ENCODE peak calls at places on chromosomes 4 and X, in seven cellular contexts. Z is activated T-cell treated with anti-CD3 and anti-CD28 coated beads, Interleukin-2, amount 50 U/mL, for 1 hour; H is activated CD4-positive, alpha-beta T cell treated with anti-CD3 and anti-CD28 coated beads, Interleukin-2, amount 50 U/mL, for 1 hour; G is AG10803; R is T-helper 17 cell; M is cerebellum; I is posterior vena cava. K is an unnamed sample.

GRCh38 chrX:129772796-129773431 is 6.8 kb upstream of the SASH3 start:
- DNase-seq in Z (peak), H (no peak), G (no peak), R (no peak), M (no peak), I (peak), K (peak)

GRCh38 chrX:47854474-47854873 is 17.8 kb downstream of the ZNF81 start:
- DNase-seq in Z (peak), H (peak), G (peak), R (no peak), M (peak), I (no peak), K (no peak)

GRCh38 chr4:4384837-4385236 is 2.1 kb upstream of the NSG1 start:
- DNase-seq in Z (no peak), H (peak), G (no peak), R (no peak), M (no peak), I (peak), K (peak)

GRCh38 chrX:69298466-69299140 is 133.3 kb upstream of the PJA1 start:
- DNase-seq in Z (no peak), H (no peak), G (peak), R (no peak), M (no peak), I (no peak), K (no peak)

GRCh38 chrX:47241201-47242011 is 8.6 kb downstream of the USP11 start:
- DNase-seq in Z (no peak), H (no peak), G (no peak), R (no peak), M (no peak), I (no peak), K (no peak)

GRCh38 chr4:158858410-158859189 is 89.8 kb downstream of the FNIP2 start:
- DNase-seq in Z (no peak), H (no peak), G (peak), R (no peak), M (no peak), I (no peak), K (no peak)

GRCh38 chr4:182916483-182917181 is 554 bp downstream of the DCTD start:
- DNase-seq in Z (no peak), H (no peak), G (peak), R (peak), M (peak), I (peak), K (no peak)

GRCh38 chrX:28847423-28847822 is 260.2 kb downstream of the IL1RAPL1 start:
- DNase-seq in Z (no peak), H (no peak), G (no peak), R (no peak), M (no peak), I (no peak), K (no peak)

GRCh38 chr4:174834477-174834876 is 5.4 kb upstream of the GLRA3 start:
- DNase-seq in Z (no peak), H (no peak), G (no peak), R (no peak), M (no peak), I (no peak), K (no peak)

GRCh38 chr4:31918891-31919290 is 1198.7 kb downstream of the PCDH7 start:
- DNase-seq in Z (no peak), H (no peak), G (peak), R (no peak), M (no peak), I (no peak), K (no peak)

GRCh38 chr4:173124209-173124865 is 44.3 kb upstream of the GALNT7 start:
- DNase-seq in Z (no peak), H (no peak), G (no peak), R (no peak), M (no peak), I (no peak), K (no peak)

GRCh38 chr4:114694770-114695169 is 96.2 kb downstream of the UGT8 start:
- DNase-seq in Z (no peak), H (no peak), G (peak), R (no peak), M (peak), I (no peak), K (peak)

GRCh38 chr4:80266902-80267380 is 477 bp downstream of the FGF5 start:
- DNase-seq in Z (no peak), H (no peak), G (peak), R (no peak), M (peak), I (peak), K (no peak)

K was measured in central memory CD4-positive, alpha-beta T cell.